ENCODE peak calls at places on chromosome 5, in seven cellular contexts. One of them, this sample, is unnamed.

GRCh38 chr5:160020969-160021368 is 12.0 kb downstream of the TTC1 start:
- DNase-seq in IMR-90: peak; percentile 83
- DNase-seq in tibial nerve: no peak
- DNase-seq in sigmoid colon: no peak
- DNase-seq in K562: no peak
- DNase-seq in stomach: no peak
- DNase-seq in vagina: no peak
- DNase-seq in this sample: no peak

GRCh38 chr5:108295588-108296368 is 86.1 kb downstream of the FBXL17 start:
- DNase-seq in stomach: no peak
- DNase-seq in sigmoid colon: no peak
- DNase-seq in IMR-90: peak; percentile 43
- DNase-seq in K562: no peak
- DNase-seq in tibial nerve: no peak
- DNase-seq in vagina: no peak
- DNase-seq in this sample: no peak

GRCh38 chr5:88657166-88657565 is 225.8 kb downstream of the MEF2C start:
- DNase-seq in vagina: no peak
- DNase-seq in stomach: no peak
- DNase-seq in tibial nerve: no peak
- DNase-seq in K562: no peak
- DNase-seq in IMR-90: no peak
- DNase-seq in sigmoid colon: no peak
- DNase-seq in this sample: no peak

GRCh38 chr5:10704949-10705621 is 55.9 kb downstream of the DAP start:
- DNase-seq in tibial nerve: no peak
- DNase-seq in stomach: no peak
- DNase-seq in IMR-90: peak; percentile 86
- DNase-seq in sigmoid colon: no peak
- DNase-seq in vagina: no peak
- DNase-seq in K562: peak; percentile 60
- DNase-seq in this sample: peak; percentile 68

GRCh38 chr5:125612356-125613149 is 810.7 kb upstream of the GRAMD2B start:
- DNase-seq in K562: no peak
- DNase-seq in stomach: no peak
- DNase-seq in vagina: no peak
- DNase-seq in sigmoid colon: peak; percentile 60
- DNase-seq in IMR-90: no peak
- DNase-seq in tibial nerve: no peak
- DNase-seq in this sample: no peak

GRCh38 chr5:51378778-51379652 is 4.2 kb upstream of the ISL1 start:
- DNase-seq in tibial nerve: no peak
- DNase-seq in IMR-90: no peak
- DNase-seq in sigmoid colon: no peak
- DNase-seq in stomach: no peak
- DNase-seq in K562: no peak
- DNase-seq in vagina: no peak
- DNase-seq in this sample: no peak

GRCh38 chr5:172782169-172783039 is 11.4 kb upstream of the DUSP1 start:
- DNase-seq in IMR-90: peak; percentile 76
- DNase-seq in vagina: no peak
- DNase-seq in tibial nerve: no peak
- DNase-seq in sigmoid colon: no peak
- DNase-seq in stomach: no peak
- DNase-seq in K562: no peak
- DNase-seq in this sample: no peak

GRCh38 chr5:133669472-133669871 is 57.1 kb upstream of the FSTL4 start:
- DNase-seq in K562: no peak
- DNase-seq in stomach: no peak
- DNase-seq in sigmoid colon: no peak
- DNase-seq in tibial nerve: no peak
- DNase-seq in IMR-90: no peak
- DNase-seq in vagina: peak; percentile 74
- DNase-seq in this sample: no peak

GRCh38 chr5:87944553-87945320 is 323.9 kb downstream of the TMEM161B start:
- DNase-seq in vagina: no peak
- DNase-seq in stomach: peak; percentile 25
- DNase-seq in tibial nerve: no peak
- DNase-seq in K562: no peak
- DNase-seq in IMR-90: no peak
- DNase-seq in sigmoid colon: peak; percentile 66
- DNase-seq in this sample: no peak

GRCh38 chr5:62418462-62419076 is 6.0 kb downstream of the IPO11 start:
- DNase-seq in IMR-90: no peak
- DNase-seq in vagina: no peak
- DNase-seq in sigmoid colon: no peak
- DNase-seq in K562: peak; percentile 40
- DNase-seq in tibial nerve: no peak
- DNase-seq in stomach: no peak
- DNase-seq in this sample: no peak

GRCh38 chr5:6497267-6497666 is 48.6 kb downstream of the UBE2QL1 start:
- DNase-seq in vagina: peak; percentile 16
- DNase-seq in IMR-90: no peak
- DNase-seq in tibial nerve: no peak
- DNase-seq in stomach: no peak
- DNase-seq in sigmoid colon: no peak
- DNase-seq in K562: no peak
- DNase-seq in this sample: no peak

GRCh38 chr5:93092349-93093105 is 488.5 kb downstream of the NR2F1-AS1 start:
- DNase-seq in sigmoid colon: no peak
- DNase-seq in vagina: no peak
- DNase-seq in IMR-90: peak; percentile 47
- DNase-seq in tibial nerve: no peak
- DNase-seq in stomach: no peak
- DNase-seq in K562: no peak
- DNase-seq in this sample: no peak

GRCh38 chr5:175246242-175246891 is 197.6 kb downstream of the DRD1 start:
- DNase-seq in tibial nerve: no peak
- DNase-seq in stomach: no peak
- DNase-seq in sigmoid colon: no peak
- DNase-seq in K562: peak; percentile 3
- DNase-seq in vagina: no peak
- DNase-seq in IMR-90: peak; percentile 98
- DNase-seq in this sample: peak; percentile 79

GRCh38 chr5:38997579-38997978 is 76.6 kb downstream of the RICTOR start:
- DNase-seq in sigmoid colon: no peak
- DNase-seq in vagina: no peak
- DNase-seq in IMR-90: no peak
- DNase-seq in tibial nerve: no peak
- DNase-seq in K562: no peak
- DNase-seq in stomach: no peak
- DNase-seq in this sample: no peak

GRCh38 chr5:168822745-168823281 is 243.6 kb upstream of the PANK3 start:
- DNase-seq in K562: no peak
- DNase-seq in stomach: no peak
- DNase-seq in tibial nerve: peak; percentile 10
- DNase-seq in sigmoid colon: no peak
- DNase-seq in IMR-90: peak; percentile 1
- DNase-seq in vagina: no peak
- DNase-seq in this sample: no peak

GRCh38 chr5:147691134-147691533 is 91.4 kb downstream of the JAKMIP2 start:
- DNase-seq in tibial nerve: no peak
- DNase-seq in K562: no peak
- DNase-seq in vagina: no peak
- DNase-seq in sigmoid colon: no peak
- DNase-seq in IMR-90: no peak
- DNase-seq in stomach: no peak
- DNase-seq in this sample: no peak

GRCh38 chr5:119355636-119356383 is at the start of gene TNFAIP8:
- DNase-seq in tibial nerve: peak; percentile 43
- DNase-seq in stomach: peak; percentile 62
- DNase-seq in sigmoid colon: peak; percentile 77
- DNase-seq in K562: no peak
- DNase-seq in vagina: no peak
- DNase-seq in IMR-90: peak; percentile 70
- DNase-seq in this sample: peak; percentile 58

GRCh38 chr5:4684946-4685345 is 455.2 kb upstream of the ADAMTS16 start:
- DNase-seq in tibial nerve: no peak
- DNase-seq in IMR-90: no peak
- DNase-seq in K562: no peak
- DNase-seq in sigmoid colon: no peak
- DNase-seq in vagina: no peak
- DNase-seq in stomach: no peak
- DNase-seq in this sample: no peak

GRCh38 chr5:179550511-179551342 is at the start of gene RUFY1:
- DNase-seq in sigmoid colon: peak; percentile 89
- DNase-seq in IMR-90: peak; percentile 74
- DNase-seq in stomach: peak; percentile 88
- DNase-seq in vagina: no peak
- DNase-seq in K562: peak; percentile 84
- DNase-seq in tibial nerve: peak; percentile 66
- DNase-seq in this sample: peak; percentile 84

GRCh38 chr5:89277791-89278190 is 394.8 kb upstream of the MEF2C start:
- DNase-seq in K562: no peak
- DNase-seq in vagina: no peak
- DNase-seq in tibial nerve: no peak
- DNase-seq in IMR-90: peak; percentile 44
- DNase-seq in stomach: no peak
- DNase-seq in sigmoid colon: no peak
- DNase-seq in this sample: peak; percentile 21

GRCh38 chr5:148387325-148387724 is 3.6 kb downstream of the FBXO38 start:
- DNase-seq in tibial nerve: no peak
- DNase-seq in IMR-90: peak; percentile 95
- DNase-seq in sigmoid colon: no peak
- DNase-seq in vagina: no peak
- DNase-seq in K562: no peak
- DNase-seq in stomach: no peak
- DNase-seq in this sample: no peak

GRCh38 chr5:99607124-99607523 is 678.3 kb upstream of the CHD1 start:
- DNase-seq in K562: no peak
- DNase-seq in vagina: no peak
- DNase-seq in tibial nerve: no peak
- DNase-seq in stomach: no peak
- DNase-seq in sigmoid colon: no peak
- DNase-seq in IMR-90: no peak
- DNase-seq in this sample: no peak

GRCh38 chr5:106584268-106584667 is 1086.5 kb downstream of the EFNA5 start:
- DNase-seq in vagina: no peak
- DNase-seq in sigmoid colon: no peak
- DNase-seq in K562: no peak
- DNase-seq in stomach: no peak
- DNase-seq in IMR-90: no peak
- DNase-seq in tibial nerve: no peak
- DNase-seq in this sample: no peak

GRCh38 chr5:39148983-39149534 is 70.3 kb downstream of the FYB1 start:
- DNase-seq in sigmoid colon: no peak
- DNase-seq in stomach: no peak
- DNase-seq in K562: peak; percentile 53
- DNase-seq in tibial nerve: no peak
- DNase-seq in IMR-90: peak; percentile 24
- DNase-seq in vagina: no peak
- DNase-seq in this sample: no peak

GRCh38 chr5:95043234-95043633 is 241.7 kb downstream of the MCTP1 start:
- DNase-seq in sigmoid colon: no peak
- DNase-seq in vagina: no peak
- DNase-seq in stomach: no peak
- DNase-seq in tibial nerve: no peak
- DNase-seq in K562: peak; percentile 1
- DNase-seq in IMR-90: no peak
- DNase-seq in this sample: no peak

GRCh38 chr5:38556115-38556598 is 289 bp downstream of the LIFR start:
- DNase-seq in K562: no peak
- DNase-seq in IMR-90: no peak
- DNase-seq in tibial nerve: no peak
- DNase-seq in vagina: no peak
- DNase-seq in sigmoid colon: no peak
- DNase-seq in stomach: no peak
- DNase-seq in this sample: peak; percentile 80

GRCh38 chr5:96584712-96585111 is 77.5 kb upstream of the CAST start:
- DNase-seq in K562: no peak
- DNase-seq in tibial nerve: peak; percentile 12
- DNase-seq in sigmoid colon: no peak
- DNase-seq in vagina: no peak
- DNase-seq in IMR-90: no peak
- DNase-seq in stomach: no peak
- DNase-seq in this sample: no peak

DNA sequence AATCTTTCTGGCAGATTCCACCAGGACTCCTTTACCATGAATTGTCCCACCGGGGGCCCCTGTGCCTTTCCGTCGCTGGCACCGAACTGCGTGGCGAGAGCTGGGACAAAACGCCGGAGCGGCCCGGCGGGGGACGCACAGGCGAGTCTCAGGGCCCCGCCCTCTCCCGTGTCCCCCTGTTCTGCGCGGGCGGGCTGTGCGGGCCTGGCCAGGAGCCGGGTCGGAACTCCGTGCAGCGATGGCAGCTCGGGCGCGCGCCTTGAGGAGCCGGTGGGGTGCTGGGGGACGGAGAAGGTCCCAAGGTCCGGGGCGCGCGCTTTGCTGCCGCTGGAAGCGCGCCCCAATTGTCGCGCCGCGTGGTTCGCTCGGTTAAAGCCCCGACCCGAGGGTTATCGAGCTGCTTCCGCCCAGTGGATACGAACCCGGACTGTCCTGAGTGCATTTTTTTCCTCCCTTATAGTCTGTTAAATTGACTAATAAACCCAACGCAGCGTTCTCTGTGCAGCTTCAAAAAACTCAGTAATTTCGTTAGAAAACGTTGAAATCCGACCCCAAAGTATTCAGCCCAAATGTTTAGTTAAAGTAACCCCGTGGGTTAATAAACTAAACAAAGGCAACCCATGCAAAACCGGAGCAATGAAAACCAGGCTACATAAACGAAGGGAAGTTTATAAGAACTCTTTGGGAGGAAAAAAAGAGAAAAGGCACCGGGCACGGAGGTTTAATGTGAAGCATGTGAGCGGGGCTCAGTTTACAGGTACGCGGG is 125.4 kb downstream of the TMEM174 start:
- DNase-seq in sigmoid colon: no peak
- DNase-seq in IMR-90: peak; percentile 85
- DNase-seq in K562: no peak
- DNase-seq in vagina: peak; percentile 40
- DNase-seq in stomach: no peak
- DNase-seq in tibial nerve: no peak
- DNase-seq in this sample: no peak
- TF ChIP-seq POLR2A in sigmoid colon: no peak
- TF ChIP-seq POLR2A in IMR-90: no peak
- TF ChIP-seq POLR2A in K562: no peak
- TF ChIP-seq POLR2A in vagina: no peak
- TF ChIP-seq POLR2A in stomach: no peak
- TF ChIP-seq POLR2A in tibial nerve: peak; percentile 27
- TF ChIP-seq POLR2A in this sample: no peak

GRCh38 chr5:149466457-149466972 is 84.7 kb downstream of the CSNK1A1 start:
- DNase-seq in stomach: no peak
- DNase-seq in sigmoid colon: no peak
- DNase-seq in tibial nerve: no peak
- DNase-seq in IMR-90: peak; percentile 95
- DNase-seq in K562: peak; percentile 81
- DNase-seq in vagina: no peak
- DNase-seq in this sample: peak; percentile 64
- TF ChIP-seq POLR2A in stomach: no peak
- TF ChIP-seq POLR2A in sigmoid colon: no peak
- TF ChIP-seq POLR2A in tibial nerve: no peak
- TF ChIP-seq POLR2A in IMR-90: peak; percentile 42
- TF ChIP-seq POLR2A in K562: no peak
- TF ChIP-seq POLR2A in vagina: no peak
- TF ChIP-seq POLR2A in this sample: no peak

GRCh38 chr5:343461-344401 is 22.2 kb downstream of the AHRR start:
- DNase-seq in stomach: peak; percentile 69
- DNase-seq in K562: peak; percentile 21
- DNase-seq in tibial nerve: no peak
- DNase-seq in vagina: peak; percentile 95
- DNase-seq in sigmoid colon: no peak
- DNase-seq in IMR-90: peak; percentile 73
- DNase-seq in this sample: peak; percentile 52
- TF ChIP-seq POLR2A in stomach: no peak
- TF ChIP-seq POLR2A in K562: no peak
- TF ChIP-seq POLR2A in tibial nerve: no peak
- TF ChIP-seq POLR2A in vagina: no peak
- TF ChIP-seq POLR2A in sigmoid colon: no peak
- TF ChIP-seq POLR2A in IMR-90: no peak
- TF ChIP-seq POLR2A in this sample: no peak

GRCh38 chr5:137800700-137801411 is 46.7 kb upstream of the HNRNPA0 start:
- DNase-seq in IMR-90: no peak
- DNase-seq in K562: no peak
- DNase-seq in sigmoid colon: no peak
- DNase-seq in tibial nerve: no peak
- DNase-seq in vagina: no peak
- DNase-seq in stomach: no peak
- DNase-seq in this sample: no peak
- TF ChIP-seq POLR2A in IMR-90: no peak
- TF ChIP-seq POLR2A in K562: no peak
- TF ChIP-seq POLR2A in sigmoid colon: no peak
- TF ChIP-seq POLR2A in tibial nerve: no peak
- TF ChIP-seq POLR2A in vagina: no peak
- TF ChIP-seq POLR2A in stomach: no peak
- TF ChIP-seq POLR2A in this sample: no peak

This sample was measured in H54.